ENCODE peak calls at places on chromosomes 2 and 18, in five cellular contexts. J is stimulated activated CD4-positive, alpha-beta T cell treated with anti-CD3 and anti-CD28 coated beads, Interleukin-15, amount 100 ng/mL, for 1 hour; B is AG04449; U is mucosa of descending colon; E is RWPE2. I is an unnamed sample.

GRCh38 chr2:172972005-172972619 is 103.5 kb upstream of the MAP3K20 start:
- DNase-seq in B (no peak), E (no peak), J (peak), U (no peak), I (no peak)

GRCh38 chr18:50518787-50519520 is 40.9 kb upstream of the MAPK4 start:
- DNase-seq in E (no peak), U (no peak), B (no peak), J (no peak), I (no peak)

GRCh38 chr18:56676639-56677038 is 25.5 kb downstream of the WDR7 start:
- DNase-seq in J (no peak), E (no peak), U (no peak), B (no peak), I (no peak)

GRCh38 chr2:148596033-148596432 is 48.5 kb upstream of the EPC2 start:
- DNase-seq in E (no peak), B (no peak), U (no peak), J (no peak), I (no peak)

GRCh38 chr18:13309031-13309430 is 90.5 kb downstream of the LDLRAD4 start:
- DNase-seq in B (no peak), J (no peak), U (no peak), E (no peak), I (no peak)

GRCh38 chr2:231463698-231464575 is at the start of gene NCL:
- DNase-seq in E (peak), U (peak), J (peak), B (peak), I (peak)

GRCh38 chr2:99275882-99276281 is 20.4 kb upstream of the LYG2 start:
- DNase-seq in U (no peak), E (no peak), B (no peak), J (no peak), I (no peak)

GRCh38 chr2:108541451-108541850 is 7.2 kb downstream of the LIMS1 start:
- DNase-seq in U (no peak), J (no peak), B (no peak), E (no peak), I (no peak)

GRCh38 chr2:191985740-191986139 is 138.9 kb upstream of the CAVIN2 start:
- DNase-seq in B (no peak), U (no peak), J (no peak), E (no peak), I (no peak)

GRCh38 chr2:9708683-9709538 is 78.1 kb upstream of the YWHAQ start:
- DNase-seq in U (no peak), E (no peak), B (no peak), J (no peak), I (no peak)

GRCh38 chr2:15122915-15123314 is 438.2 kb downstream of the NBAS start:
- DNase-seq in U (no peak), E (no peak), J (no peak), B (no peak), I (no peak)

GRCh38 chr2:237408280-237408679 is 5.7 kb downstream of the COL6A3 start:
- DNase-seq in B (no peak), U (no peak), E (no peak), J (no peak), I (no peak)

GRCh38 chr2:30217644-30218361 is 13.5 kb upstream of the LBH start:
- DNase-seq in E (no peak), J (no peak), U (peak), B (no peak), I (no peak)

GRCh38 chr2:71807969-71808451 is 339.7 kb downstream of the CYP26B1 start:
- DNase-seq in B (no peak), E (no peak), J (no peak), U (no peak), I (no peak)

GRCh38 chr2:160387558-160388262 is 105.9 kb downstream of the RBMS1 start:
- DNase-seq in E (no peak), J (no peak), B (peak), U (no peak), I (no peak)

GRCh38 chr18:32542221-32542798 is 71.6 kb upstream of the GAREM1 start:
- DNase-seq in J (no peak), B (no peak), U (no peak), E (no peak), I (no peak)

GRCh38 chr2:32627441-32627900 is 379 bp upstream of the TTC27 start:
- DNase-seq in U (peak), E (no peak), J (no peak), B (no peak), I (no peak)